ENCODE peak calls at places on chromosome 3, in seven cellular contexts. One of them, this sample, is unnamed.

GRCh38 chr3:18725668-18726407 is 300.7 kb upstream of the SATB1 start:
- DNase-seq in IMR-90: no peak
- DNase-seq in Peyer's patch: no peak
- DNase-seq in GM12878: no peak
- DNase-seq in transverse colon: no peak
- DNase-seq in body of pancreas: no peak
- DNase-seq in tibial nerve: no peak
- DNase-seq in this sample: no peak

GRCh38 chr3:142940000-142940399 is 23.5 kb downstream of the PAQR9 start:
- DNase-seq in IMR-90: no peak
- DNase-seq in Peyer's patch: no peak
- DNase-seq in GM12878: no peak
- DNase-seq in transverse colon: no peak
- DNase-seq in body of pancreas: no peak
- DNase-seq in tibial nerve: no peak
- DNase-seq in this sample: no peak

GRCh38 chr3:57890874-57891273 is 117.3 kb upstream of the FLNB start:
- DNase-seq in IMR-90: peak; percentile 37
- DNase-seq in Peyer's patch: no peak
- DNase-seq in GM12878: no peak
- DNase-seq in transverse colon: no peak
- DNase-seq in body of pancreas: no peak
- DNase-seq in tibial nerve: no peak
- DNase-seq in this sample: no peak

GRCh38 chr3:48664313-48664644 is 1.6 kb upstream of the CELSR3 start:
- DNase-seq in IMR-90: no peak
- DNase-seq in Peyer's patch: no peak
- DNase-seq in GM12878: no peak
- DNase-seq in transverse colon: no peak
- DNase-seq in body of pancreas: no peak
- DNase-seq in tibial nerve: no peak
- DNase-seq in this sample: no peak

GRCh38 chr3:101849714-101850326 is 506 bp downstream of the NFKBIZ start:
- DNase-seq in IMR-90: no peak
- DNase-seq in Peyer's patch: peak; percentile 77
- DNase-seq in GM12878: no peak
- DNase-seq in transverse colon: peak; percentile 52
- DNase-seq in body of pancreas: peak; percentile 45
- DNase-seq in tibial nerve: peak; percentile 16
- DNase-seq in this sample: peak; percentile 59

GRCh38 chr3:100335137-100335833 is 728 bp downstream of the NIT2 start:
- DNase-seq in IMR-90: no peak
- DNase-seq in Peyer's patch: peak; percentile 51
- DNase-seq in GM12878: no peak
- DNase-seq in transverse colon: peak; percentile 34
- DNase-seq in body of pancreas: no peak
- DNase-seq in tibial nerve: no peak
- DNase-seq in this sample: peak; percentile 19

GRCh38 chr3:126424751-126425150 is 30.0 kb downstream of the CFAP100 start:
- DNase-seq in IMR-90: no peak
- DNase-seq in Peyer's patch: no peak
- DNase-seq in GM12878: no peak
- DNase-seq in transverse colon: no peak
- DNase-seq in body of pancreas: no peak
- DNase-seq in tibial nerve: no peak
- DNase-seq in this sample: no peak

GRCh38 chr3:25396686-25397085 is 31.4 kb upstream of the RARB start:
- DNase-seq in IMR-90: no peak
- DNase-seq in Peyer's patch: no peak
- DNase-seq in GM12878: no peak
- DNase-seq in transverse colon: no peak
- DNase-seq in body of pancreas: no peak
- DNase-seq in tibial nerve: no peak
- DNase-seq in this sample: no peak

GRCh38 chr3:126983653-126984390 is 907 bp downstream of the PLXNA1 start:
- DNase-seq in IMR-90: no peak
- DNase-seq in Peyer's patch: peak; percentile 66
- DNase-seq in GM12878: no peak
- DNase-seq in transverse colon: peak; percentile 27
- DNase-seq in body of pancreas: peak; percentile 39
- DNase-seq in tibial nerve: no peak
- DNase-seq in this sample: peak; percentile 45

GRCh38 chr3:126158016-126158911 is 22.1 kb downstream of the ALDH1L1 start:
- DNase-seq in IMR-90: no peak
- DNase-seq in Peyer's patch: no peak
- DNase-seq in GM12878: no peak
- DNase-seq in transverse colon: no peak
- DNase-seq in body of pancreas: peak; percentile 31
- DNase-seq in tibial nerve: no peak
- DNase-seq in this sample: no peak

GRCh38 chr3:194072097-194072428 is 63.9 kb upstream of the HES1 start:
- DNase-seq in IMR-90: no peak
- DNase-seq in Peyer's patch: no peak
- DNase-seq in GM12878: no peak
- DNase-seq in transverse colon: no peak
- DNase-seq in body of pancreas: no peak
- DNase-seq in tibial nerve: no peak
- DNase-seq in this sample: no peak

GRCh38 chr3:4833471-4833870 is 145.8 kb upstream of the BHLHE40 start:
- DNase-seq in IMR-90: no peak
- DNase-seq in Peyer's patch: no peak
- DNase-seq in GM12878: no peak
- DNase-seq in transverse colon: no peak
- DNase-seq in body of pancreas: no peak
- DNase-seq in tibial nerve: no peak
- DNase-seq in this sample: no peak

GRCh38 chr3:126522363-126522788 is 1.6 kb upstream of the CHST13 start:
- DNase-seq in IMR-90: peak; percentile 33
- DNase-seq in Peyer's patch: peak; percentile 60
- DNase-seq in GM12878: no peak
- DNase-seq in transverse colon: peak; percentile 54
- DNase-seq in body of pancreas: peak; percentile 56
- DNase-seq in tibial nerve: peak; percentile 36
- DNase-seq in this sample: peak; percentile 42

GRCh38 chr3:133038731-133039398 is 674 bp downstream of the TMEM108 start:
- DNase-seq in IMR-90: no peak
- DNase-seq in Peyer's patch: peak; percentile 46
- DNase-seq in GM12878: no peak
- DNase-seq in transverse colon: no peak
- DNase-seq in body of pancreas: no peak
- DNase-seq in tibial nerve: no peak
- DNase-seq in this sample: peak; percentile 15

GRCh38 chr3:69231929-69232437 is 109.6 kb upstream of the LMOD3 start:
- DNase-seq in IMR-90: no peak
- DNase-seq in Peyer's patch: no peak
- DNase-seq in GM12878: no peak
- DNase-seq in transverse colon: peak; percentile 39
- DNase-seq in body of pancreas: no peak
- DNase-seq in tibial nerve: no peak
- DNase-seq in this sample: no peak

GRCh38 chr3:134374791-134375541 is 719 bp upstream of the AMOTL2 start:
- DNase-seq in IMR-90: no peak
- DNase-seq in Peyer's patch: peak; percentile 83
- DNase-seq in GM12878: no peak
- DNase-seq in transverse colon: peak; percentile 67
- DNase-seq in body of pancreas: peak; percentile 64
- DNase-seq in tibial nerve: no peak
- DNase-seq in this sample: peak; percentile 60

GRCh38 chr3:151439652-151440125 is 21.2 kb downstream of the IGSF10 start:
- DNase-seq in IMR-90: peak; percentile 78
- DNase-seq in Peyer's patch: no peak
- DNase-seq in GM12878: no peak
- DNase-seq in transverse colon: no peak
- DNase-seq in body of pancreas: peak; percentile 47
- DNase-seq in tibial nerve: no peak
- DNase-seq in this sample: peak; percentile 28

GRCh38 chr3:146019508-146019907 is 141.5 kb downstream of the PLOD2 start:
- DNase-seq in IMR-90: peak; percentile 8
- DNase-seq in Peyer's patch: no peak
- DNase-seq in GM12878: no peak
- DNase-seq in transverse colon: no peak
- DNase-seq in body of pancreas: no peak
- DNase-seq in tibial nerve: no peak
- DNase-seq in this sample: no peak

GRCh38 chr3:151688571-151688970 is 45.2 kb upstream of the AADACL2 start:
- DNase-seq in IMR-90: no peak
- DNase-seq in Peyer's patch: no peak
- DNase-seq in GM12878: no peak
- DNase-seq in transverse colon: no peak
- DNase-seq in body of pancreas: no peak
- DNase-seq in tibial nerve: no peak
- DNase-seq in this sample: no peak

GRCh38 chr3:23002846-23003800 is 200.0 kb upstream of the UBE2E2 start:
- DNase-seq in IMR-90: peak; percentile 36
- DNase-seq in Peyer's patch: no peak
- DNase-seq in GM12878: no peak
- DNase-seq in transverse colon: no peak
- DNase-seq in body of pancreas: peak; percentile 30
- DNase-seq in tibial nerve: no peak
- DNase-seq in this sample: no peak

GRCh38 chr3:57158813-57159678 is 6.1 kb downstream of the IL17RD start:
- DNase-seq in IMR-90: no peak
- DNase-seq in Peyer's patch: no peak
- DNase-seq in GM12878: no peak
- DNase-seq in transverse colon: no peak
- DNase-seq in body of pancreas: no peak
- DNase-seq in tibial nerve: no peak
- DNase-seq in this sample: no peak

GRCh38 chr3:46017720-46018119 is 9.6 kb downstream of the XCR1 start:
- DNase-seq in IMR-90: no peak
- DNase-seq in Peyer's patch: no peak
- DNase-seq in GM12878: no peak
- DNase-seq in transverse colon: no peak
- DNase-seq in body of pancreas: peak; percentile 61
- DNase-seq in tibial nerve: no peak
- DNase-seq in this sample: no peak

GRCh38 chr3:128316456-128316855 is 150.2 kb downstream of the DNAJB8 start:
- DNase-seq in IMR-90: no peak
- DNase-seq in Peyer's patch: peak; percentile 48
- DNase-seq in GM12878: no peak
- DNase-seq in transverse colon: no peak
- DNase-seq in body of pancreas: no peak
- DNase-seq in tibial nerve: no peak
- DNase-seq in this sample: peak; percentile 78

GRCh38 chr3:2856793-2857135 is 253.4 kb downstream of the IL5RA start:
- DNase-seq in IMR-90: no peak
- DNase-seq in Peyer's patch: no peak
- DNase-seq in GM12878: no peak
- DNase-seq in transverse colon: no peak
- DNase-seq in body of pancreas: no peak
- DNase-seq in tibial nerve: no peak
- DNase-seq in this sample: no peak
- H3K27ac ChIP-seq in IMR-90: no peak overlapping the region
- H3K27ac ChIP-seq in Peyer's patch: no peak overlapping the region
- H3K27ac ChIP-seq in GM12878: no peak overlapping the region
- H3K27ac ChIP-seq in transverse colon: no peak overlapping the region
- H3K27ac ChIP-seq in body of pancreas: no peak overlapping the region
- H3K27ac ChIP-seq in tibial nerve: no peak overlapping the region
- H3K27ac ChIP-seq in this sample: no peak overlapping the region

GRCh38 chr3:10378246-10378645 is 57.3 kb upstream of the SEC13 start:
- DNase-seq in IMR-90: no peak
- DNase-seq in Peyer's patch: no peak
- DNase-seq in GM12878: no peak
- DNase-seq in transverse colon: no peak
- DNase-seq in body of pancreas: no peak
- DNase-seq in tibial nerve: no peak
- DNase-seq in this sample: no peak
- H3K4me3 ChIP-seq in IMR-90: no peak overlapping the region
- H3K4me3 ChIP-seq in Peyer's patch: no peak overlapping the region
- H3K4me3 ChIP-seq in GM12878: no peak overlapping the region
- H3K4me3 ChIP-seq in transverse colon: no peak overlapping the region
- H3K4me3 ChIP-seq in body of pancreas: no peak overlapping the region
- H3K4me3 ChIP-seq in tibial nerve: no peak overlapping the region
- H3K4me3 ChIP-seq in this sample: no peak overlapping the region

GRCh38 chr3:113746955-113747718 is at the start of gene ATP6V1A:
- DNase-seq in IMR-90: no peak
- DNase-seq in Peyer's patch: peak; percentile 92
- DNase-seq in GM12878: no peak
- DNase-seq in transverse colon: peak; percentile 82
- DNase-seq in body of pancreas: peak; percentile 81
- DNase-seq in tibial nerve: no peak
- DNase-seq in this sample: peak; percentile 65
- TF ChIP-seq POLR2A in IMR-90: no peak
- TF ChIP-seq POLR2A in Peyer's patch: peak; percentile 54
- TF ChIP-seq POLR2A in GM12878: peak; percentile 87
- TF ChIP-seq POLR2A in transverse colon: peak; percentile 74
- TF ChIP-seq POLR2A in body of pancreas: peak; percentile 83
- TF ChIP-seq POLR2A in tibial nerve: peak; percentile 35
- TF ChIP-seq POLR2A in this sample: no peak

GRCh38 chr3:114408763-114409162 is 114.9 kb downstream of the TIGIT start:
- DNase-seq in IMR-90: no peak
- DNase-seq in Peyer's patch: no peak
- DNase-seq in GM12878: no peak
- DNase-seq in transverse colon: no peak
- DNase-seq in body of pancreas: no peak
- DNase-seq in tibial nerve: no peak
- DNase-seq in this sample: no peak

GRCh38 chr3:114405202-114405601 is 111.4 kb downstream of the TIGIT start:
- DNase-seq in IMR-90: no peak
- DNase-seq in Peyer's patch: no peak
- DNase-seq in GM12878: no peak
- DNase-seq in transverse colon: no peak
- DNase-seq in body of pancreas: no peak
- DNase-seq in tibial nerve: no peak
- DNase-seq in this sample: no peak

GRCh38 chr3:114406286-114406685 is 112.5 kb downstream of the TIGIT start:
- DNase-seq in IMR-90: peak; percentile 29
- DNase-seq in Peyer's patch: no peak
- DNase-seq in GM12878: no peak
- DNase-seq in transverse colon: no peak
- DNase-seq in body of pancreas: no peak
- DNase-seq in tibial nerve: no peak
- DNase-seq in this sample: no peak

GRCh38 chr3:114404590-114404989 is 110.8 kb downstream of the TIGIT start:
- DNase-seq in IMR-90: peak; percentile 61
- DNase-seq in Peyer's patch: no peak
- DNase-seq in GM12878: no peak
- DNase-seq in transverse colon: no peak
- DNase-seq in body of pancreas: no peak
- DNase-seq in tibial nerve: no peak
- DNase-seq in this sample: no peak

GRCh38 chr3:114406922-114407321 is 113.1 kb downstream of the TIGIT start:
- DNase-seq in IMR-90: no peak
- DNase-seq in Peyer's patch: no peak
- DNase-seq in GM12878: no peak
- DNase-seq in transverse colon: no peak
- DNase-seq in body of pancreas: no peak
- DNase-seq in tibial nerve: no peak
- DNase-seq in this sample: no peak
- H3K27ac ChIP-seq in IMR-90: no peak overlapping the region
- H3K27ac ChIP-seq in Peyer's patch: no peak overlapping the region
- H3K27ac ChIP-seq in GM12878: no peak overlapping the region
- H3K27ac ChIP-seq in transverse colon: no peak overlapping the region
- H3K27ac ChIP-seq in body of pancreas: no peak overlapping the region
- H3K27ac ChIP-seq in tibial nerve: no peak overlapping the region
- H3K27ac ChIP-seq in this sample: no peak overlapping the region